ENCODE peak calls at places on chromosomes 4 and X, in ten cellular contexts. Z is lung, H is mesothelial cell of epicardium, R is pancreas, K is progenitor cell of endocrine pancreas, Q is astrocyte, S is foreskin fibroblast, V is transverse colon, L is PC-9, G is GM23338. C is an unnamed sample.

GRCh38 chr4:52861171-52861873 is 795 bp upstream of the RASL11B start:
- DNase-seq in Z (no peak), H (no peak), R (no peak), K (no peak), Q (no peak), S (no peak), V (no peak), L (no peak), G (peak), C (no peak)

GRCh38 chrX:97846718-97847237 is 963.1 kb downstream of the RPA4 start:
- DNase-seq in Z (no peak), H (no peak), R (no peak), K (no peak), Q (no peak), S (no peak), V (no peak), L (no peak), G (no peak), C (no peak)

GRCh38 chr4:108619372-108620100 is 840 bp upstream of the RPL34 start:
- DNase-seq in Z (no peak), H (no peak), R (no peak), K (no peak), Q (no peak), S (no peak), V (no peak), L (no peak), G (peak), C (no peak)

GRCh38 chrX:105136786-105137185 is 83.7 kb downstream of the TEX13A start:
- DNase-seq in Z (no peak), H (no peak), R (no peak), K (no peak), Q (no peak), S (no peak), V (no peak), L (peak), G (no peak), C (no peak)

GRCh38 chr4:108370291-108370690 is 201.6 kb upstream of the LEF1 start:
- DNase-seq in Z (no peak), H (no peak), R (no peak), K (no peak), Q (no peak), S (no peak), V (no peak), L (no peak), G (no peak), C (no peak)

GRCh38 chr4:72286185-72286584 is 254.4 kb downstream of the NPFFR2 start:
- DNase-seq in Z (no peak), H (no peak), R (no peak), K (no peak), Q (peak), S (no peak), V (no peak), L (no peak), G (peak), C (no peak)

GRCh38 chr4:12576409-12576808 is 907.7 kb downstream of the RAB28 start:
- DNase-seq in Z (no peak), H (no peak), R (no peak), K (no peak), Q (no peak), S (no peak), V (no peak), L (no peak), G (no peak), C (no peak)

GRCh38 chr4:82043081-82043808 is 330.5 kb downstream of the HNRNPD start:
- DNase-seq in Z (peak), H (no peak), R (peak), K (no peak), Q (no peak), S (no peak), V (peak), L (no peak), G (peak), C (peak)

GRCh38 chr4:57037982-57038604 is 59.4 kb downstream of the POLR2B start:
- DNase-seq in Z (peak), H (peak), R (peak), K (peak), Q (no peak), S (peak), V (peak), L (peak), G (peak), C (peak)

GRCh38 chrX:153412746-153413720 is 1.8 kb downstream of the ZFP92 start:
- DNase-seq in Z (no peak), H (no peak), R (no peak), K (no peak), Q (no peak), S (no peak), V (no peak), L (no peak), G (no peak), C (no peak)

GRCh38 chrX:150198776-150199175 is 164.3 kb upstream of the MAMLD1 start:
- DNase-seq in Z (no peak), H (no peak), R (no peak), K (no peak), Q (no peak), S (no peak), V (no peak), L (no peak), G (no peak), C (no peak)

GRCh38 chr4:123340381-123340701 is 56.3 kb upstream of the SPRY1 start:
- DNase-seq in Z (no peak), H (no peak), R (no peak), K (no peak), Q (peak), S (peak), V (no peak), L (peak), G (no peak), C (peak)

GRCh38 chr4:20675786-20676185 is 24.5 kb upstream of the PACRGL start:
- DNase-seq in Z (no peak), H (no peak), R (no peak), K (no peak), Q (no peak), S (no peak), V (no peak), L (no peak), G (no peak), C (no peak)

GRCh38 chrX:16671005-16671404 is 21.0 kb downstream of the S100G start:
- DNase-seq in Z (no peak), H (no peak), R (no peak), K (no peak), Q (peak), S (peak), V (no peak), L (peak), G (peak), C (peak)

GRCh38 chr4:82784615-82785247 is 13.9 kb downstream of the SCD5 start:
- DNase-seq in Z (no peak), H (no peak), R (no peak), K (no peak), Q (peak), S (peak), V (no peak), L (no peak), G (no peak), C (no peak)

DNA sequence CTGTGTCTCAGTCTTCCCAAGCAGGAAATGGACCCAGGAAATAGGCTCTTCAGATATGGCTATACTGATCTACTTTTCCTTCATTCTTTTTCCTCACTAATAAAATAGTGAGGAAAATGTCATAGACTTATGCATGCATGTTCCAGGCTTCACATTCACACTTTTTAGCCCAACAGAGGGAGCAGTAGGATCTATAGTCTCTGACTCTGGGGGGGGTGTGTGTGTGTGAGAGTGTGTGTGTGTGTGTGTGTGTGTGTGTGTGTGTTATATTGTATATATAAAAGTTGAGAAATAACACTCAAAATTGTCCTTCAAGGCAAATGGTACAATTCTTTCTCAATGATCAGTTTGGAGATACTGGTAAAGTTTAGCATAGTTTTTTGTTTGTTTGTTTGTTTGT is 297.2 kb upstream of the GALNT7 start:
- DNase-seq in Z (no peak), H (no peak), R (no peak), K (no peak), Q (no peak), S (no peak), V (no peak), L (no peak), G (peak), C (no peak)
- TF ChIP-seq CTCF in Z (no peak), H (no peak), R (no peak), K (no peak), Q (no peak), S (no peak), V (no peak), L (no peak), G (peak), C (no peak)

GRCh38 chr4:2241410-2242353 is at the start of the genes HAUS3 and POLN:
- DNase-seq in Z (peak), H (peak), R (peak), K (peak), Q (peak), S (peak), V (peak), L (peak), G (peak), C (peak)

GRCh38 chr4:2244947-2245786 is 3.2 kb upstream of the HAUS3 start:
- DNase-seq in Z (no peak), H (no peak), R (no peak), K (no peak), Q (no peak), S (no peak), V (no peak), L (no peak), G (peak), C (no peak)

GRCh38 chr4:2245787-2246275 is 3.9 kb upstream of the HAUS3 start:
- DNase-seq in Z (no peak), H (no peak), R (no peak), K (no peak), Q (no peak), S (no peak), V (no peak), L (no peak), G (no peak), C (no peak)

GRCh38 chr4:2246384-2247127 is 4.6 kb upstream of the HAUS3 start:
- DNase-seq in Z (no peak), H (no peak), R (no peak), K (no peak), Q (no peak), S (no peak), V (no peak), L (no peak), G (no peak), C (no peak)

DNA sequence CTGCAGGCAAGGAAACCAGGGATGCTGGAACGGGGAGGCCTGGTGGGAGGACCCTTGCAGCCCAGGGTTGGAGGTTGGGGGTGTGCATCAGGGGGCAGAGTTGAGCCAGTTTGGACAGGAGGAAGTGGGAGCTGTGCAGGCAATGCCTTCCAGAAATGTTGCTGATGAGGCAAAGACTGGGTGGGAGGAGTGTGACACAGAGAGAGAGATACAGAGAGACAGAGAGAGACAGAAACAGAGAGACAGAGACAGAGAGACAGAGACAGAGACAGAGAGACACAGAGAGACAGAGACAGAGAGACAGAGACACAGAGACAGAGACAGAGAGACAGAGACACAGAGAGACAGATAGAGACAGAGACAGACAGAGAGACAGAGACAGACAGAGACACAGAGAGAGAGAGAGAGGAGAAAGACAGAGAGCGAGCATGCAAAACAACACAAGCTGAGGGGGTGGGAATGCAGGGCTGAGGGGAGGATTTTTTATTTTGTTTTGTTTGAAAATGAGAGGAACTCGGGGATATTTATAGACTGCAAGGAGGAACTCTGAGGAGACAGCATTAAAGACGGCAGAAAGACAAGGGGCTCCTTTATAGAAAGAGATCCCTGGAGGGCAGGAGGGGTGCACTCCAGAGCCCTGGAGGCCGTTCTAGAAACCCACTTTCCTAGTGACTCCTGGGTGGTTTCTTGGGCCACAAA is 1.9 kb upstream of the HAUS3 start:
- DNase-seq in Z (peak), H (no peak), R (no peak), K (peak), Q (no peak), S (peak), V (peak), L (no peak), G (no peak), C (no peak)
- TF ChIP-seq CTCF in Z (peak), H (no peak), R (no peak), K (peak), Q (no peak), S (no peak), V (no peak), L (no peak), G (peak), C (no peak)

GRCh38 chr4:15955670-15956069 is 7.3 kb downstream of the FGFBP2 start:
- DNase-seq in Z (no peak), H (no peak), R (no peak), K (no peak), Q (no peak), S (no peak), V (no peak), L (no peak), G (no peak), C (peak)
- TF ChIP-seq CTCF in Z (no peak), H (no peak), R (no peak), K (no peak), Q (peak), S (peak), V (no peak), L (no peak), G (no peak), C (no peak)

GRCh38 chrX:41789374-41789773 is 65.4 kb downstream of the GPR82 start:
- DNase-seq in Z (no peak), H (no peak), R (no peak), K (no peak), Q (no peak), S (no peak), V (no peak), L (no peak), G (no peak), C (no peak)
- TF ChIP-seq CTCF in Z (no peak), H (no peak), R (no peak), K (no peak), Q (no peak), S (no peak), V (no peak), L (no peak), G (no peak), C (no peak)

DNA sequence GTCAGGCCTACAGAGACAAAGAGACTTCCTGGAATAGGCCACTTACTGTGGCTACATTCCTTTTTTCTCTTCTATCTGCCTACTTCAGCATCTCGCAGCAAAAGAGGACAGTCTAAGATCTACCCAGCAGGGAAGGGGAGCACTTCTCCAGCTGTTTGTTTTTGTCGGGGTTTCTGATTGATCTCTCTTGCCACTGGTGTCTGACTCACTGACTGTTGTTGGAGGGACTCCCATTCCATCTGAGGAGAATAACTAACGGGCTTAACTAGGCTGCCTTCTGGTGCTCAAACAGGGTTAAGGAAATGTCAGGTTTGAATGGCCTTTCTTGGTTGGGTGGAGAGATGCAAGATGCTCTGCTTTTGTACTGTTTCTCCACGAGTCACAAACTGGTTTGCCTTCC is 100.2 kb upstream of the TMEM164 start:
- DNase-seq in Z (no peak), H (no peak), R (no peak), K (no peak), Q (peak), S (no peak), V (no peak), L (no peak), G (no peak), C (no peak)
- TF ChIP-seq CTCF in Z (no peak), H (no peak), R (no peak), K (no peak), Q (no peak), S (no peak), V (no peak), L (no peak), G (no peak), C (no peak)

GRCh38 chrX:136767104-136767941 is 13.4 kb downstream of the ARHGEF6 start:
- DNase-seq in Z (peak), H (peak), R (peak), K (peak), Q (peak), S (peak), V (peak), L (peak), G (peak), C (peak)
- TF ChIP-seq CTCF in Z (no peak), H (no peak), R (no peak), K (peak), Q (no peak), S (peak), V (peak), L (no peak), G (peak), C (peak)

DNA sequence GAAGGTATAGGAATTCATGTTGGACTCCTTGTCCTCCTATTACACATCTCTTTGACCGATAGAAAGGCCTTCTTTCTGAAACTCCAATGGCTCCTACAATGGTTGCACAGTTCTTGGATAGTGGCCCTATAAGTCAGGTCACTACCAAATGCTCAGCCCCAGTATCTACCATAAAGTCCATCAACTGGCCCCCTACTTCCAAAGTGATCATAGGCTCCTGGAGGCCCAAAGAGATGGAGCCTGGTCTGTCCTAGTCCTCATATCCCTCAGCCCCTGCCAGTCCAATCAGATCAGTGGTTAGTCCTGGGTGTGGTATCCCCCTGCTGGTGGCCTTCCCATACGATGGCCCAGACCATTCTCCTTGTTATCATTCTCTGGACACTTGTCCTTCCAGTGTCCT is 30.3 kb downstream of the SULT1E1 start:
- DNase-seq in Z (no peak), H (no peak), R (no peak), K (no peak), Q (no peak), S (no peak), V (no peak), L (no peak), G (no peak), C (no peak)
- TF ChIP-seq CTCF in Z (no peak), H (no peak), R (no peak), K (no peak), Q (no peak), S (no peak), V (no peak), L (no peak), G (no peak), C (no peak)

DNA sequence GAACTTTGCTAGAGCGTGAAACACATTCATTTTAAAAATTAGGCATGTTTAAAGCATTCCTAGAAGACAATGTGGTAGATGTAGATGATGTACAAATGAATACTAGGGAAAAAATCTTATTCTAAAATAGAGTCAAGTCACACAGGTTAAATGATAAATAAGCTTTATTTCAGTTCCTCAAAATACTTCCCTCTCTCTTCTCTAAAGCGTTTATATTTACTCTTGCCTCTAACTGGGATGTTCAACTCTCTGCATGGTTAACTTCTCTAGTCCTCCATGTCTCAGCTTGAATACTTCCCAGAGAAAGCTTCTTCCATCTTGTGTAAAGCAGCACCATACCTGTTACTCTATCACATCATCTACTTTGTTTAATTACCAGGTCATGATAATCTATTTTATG is 30.9 kb upstream of the GLRA3 start:
- DNase-seq in Z (no peak), H (no peak), R (no peak), K (no peak), Q (no peak), S (no peak), V (no peak), L (no peak), G (no peak), C (no peak)
- TF ChIP-seq CTCF in Z (no peak), H (no peak), R (no peak), K (no peak), Q (no peak), S (no peak), V (no peak), L (no peak), G (no peak), C (no peak)

GRCh38 chrX:46681849-46682248 is 77.1 kb downstream of the SLC9A7 start:
- DNase-seq in Z (no peak), H (no peak), R (no peak), K (no peak), Q (peak), S (no peak), V (no peak), L (no peak), G (no peak), C (no peak)

GRCh38 chrX:46683023-46683422 is 75.9 kb downstream of the SLC9A7 start:
- DNase-seq in Z (no peak), H (no peak), R (no peak), K (no peak), Q (peak), S (no peak), V (no peak), L (no peak), G (peak), C (peak)

GRCh38 chrX:46687619-46688018 is 71.3 kb downstream of the SLC9A7 start:
- DNase-seq in Z (no peak), H (no peak), R (no peak), K (no peak), Q (no peak), S (no peak), V (no peak), L (no peak), G (no peak), C (no peak)

GRCh38 chrX:46690818-46691217 is 68.1 kb downstream of the SLC9A7 start:
- DNase-seq in Z (no peak), H (no peak), R (no peak), K (no peak), Q (no peak), S (no peak), V (no peak), L (no peak), G (no peak), C (no peak)

DNA sequence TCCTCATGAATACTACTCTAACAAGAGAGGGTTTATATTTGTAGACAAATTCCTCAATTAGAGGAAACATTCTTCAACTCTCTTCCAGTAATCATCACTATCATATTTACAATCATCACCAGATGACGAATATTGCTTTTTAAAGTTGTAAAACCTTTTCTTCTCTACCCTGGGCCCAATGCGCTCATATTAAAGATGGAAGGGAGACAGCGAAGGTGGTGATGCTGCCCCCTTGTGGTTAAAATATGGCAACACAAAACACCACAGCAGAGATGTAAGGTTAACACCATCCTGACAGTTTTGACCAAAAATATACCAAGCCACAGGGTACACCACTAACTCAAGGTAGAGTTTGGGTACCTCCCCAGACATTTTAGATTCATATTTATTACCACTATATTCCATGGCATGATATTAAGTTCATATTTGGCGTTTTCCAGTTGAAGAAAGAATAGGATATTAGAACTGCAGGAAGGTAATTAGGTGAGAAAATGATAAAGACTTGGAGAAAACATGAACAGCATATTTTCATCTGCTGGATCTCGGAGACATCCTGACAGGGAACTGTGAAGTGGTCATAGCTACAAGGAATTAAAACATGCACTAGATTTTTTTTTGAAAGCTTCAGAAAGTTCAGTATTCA is 72.8 kb downstream of the SLC9A7 start:
- DNase-seq in Z (no peak), H (no peak), R (no peak), K (no peak), Q (no peak), S (no peak), V (peak), L (no peak), G (peak), C (peak)
- TF ChIP-seq CTCF in Z (peak), H (peak), R (peak), K (peak), Q (peak), S (peak), V (peak), L (peak), G (peak), C (peak)

C was measured in Calu3.